ENCODE peak calls at places on chromosomes 2 and 18, in seven cellular contexts. One of them, this sample, is unnamed. For H3K4me1, the result is how much of the 10 kb centered on the place peaks cover.

GRCh38 chr2:219570194-219570923 is 980 bp downstream of the OBSL1 start:
- DNase-seq in K562: peak
- DNase-seq in lower lobe of right lung: no peak
- DNase-seq in GM23248: peak
- DNase-seq in aorta: peak
- DNase-seq in esophagus squamous epithelium: no peak
- DNase-seq in A549: peak
- DNase-seq in this sample: no peak

GRCh38 chr18:76817888-76818611 is 4.3 kb upstream of the ZNF236 start:
- DNase-seq in K562: no peak
- DNase-seq in A549: no peak
- DNase-seq in aorta: no peak
- DNase-seq in lower lobe of right lung: no peak
- DNase-seq in esophagus squamous epithelium: no peak
- DNase-seq in GM23248: no peak
- DNase-seq in this sample: no peak

GRCh38 chr18:7592305-7593071 is 25.4 kb downstream of the PTPRM start:
- DNase-seq in GM23248: no peak
- DNase-seq in aorta: no peak
- DNase-seq in lower lobe of right lung: no peak
- DNase-seq in esophagus squamous epithelium: no peak
- DNase-seq in K562: no peak
- DNase-seq in A549: no peak
- DNase-seq in this sample: no peak

GRCh38 chr18:42931501-42931900 is 184.0 kb downstream of the RIT2 start:
- DNase-seq in aorta: no peak
- DNase-seq in lower lobe of right lung: no peak
- DNase-seq in A549: no peak
- DNase-seq in GM23248: peak
- DNase-seq in K562: no peak
- DNase-seq in esophagus squamous epithelium: no peak
- DNase-seq in this sample: no peak

GRCh38 chr2:41216978-41217377 is 765.1 kb upstream of the SLC8A1 start:
- DNase-seq in GM23248: no peak
- DNase-seq in esophagus squamous epithelium: no peak
- DNase-seq in K562: no peak
- DNase-seq in A549: no peak
- DNase-seq in aorta: no peak
- DNase-seq in lower lobe of right lung: no peak
- DNase-seq in this sample: no peak

GRCh38 chr2:28449489-28450395 is 46.1 kb upstream of the PLB1 start:
- DNase-seq in lower lobe of right lung: no peak
- DNase-seq in aorta: no peak
- DNase-seq in GM23248: peak
- DNase-seq in A549: no peak
- DNase-seq in esophagus squamous epithelium: no peak
- DNase-seq in K562: peak
- DNase-seq in this sample: no peak

GRCh38 chr2:186540971-186541370 is 48.9 kb upstream of the ITGAV start:
- DNase-seq in A549: no peak
- DNase-seq in GM23248: peak
- DNase-seq in lower lobe of right lung: no peak
- DNase-seq in K562: no peak
- DNase-seq in aorta: no peak
- DNase-seq in esophagus squamous epithelium: no peak
- DNase-seq in this sample: no peak

GRCh38 chr18:62249478-62250097 is 62.5 kb downstream of the RELCH start:
- DNase-seq in aorta: peak
- DNase-seq in lower lobe of right lung: peak
- DNase-seq in K562: peak
- DNase-seq in GM23248: peak
- DNase-seq in A549: peak
- DNase-seq in esophagus squamous epithelium: peak
- DNase-seq in this sample: peak

GRCh38 chr18:42429208-42429607 is 474.2 kb downstream of the PIK3C3 start:
- DNase-seq in lower lobe of right lung: no peak
- DNase-seq in aorta: no peak
- DNase-seq in A549: no peak
- DNase-seq in GM23248: no peak
- DNase-seq in esophagus squamous epithelium: no peak
- DNase-seq in K562: no peak
- DNase-seq in this sample: no peak

GRCh38 chr2:84847326-84848050 is 33.4 kb downstream of the TRABD2A start:
- DNase-seq in aorta: no peak
- DNase-seq in A549: no peak
- DNase-seq in GM23248: peak
- DNase-seq in lower lobe of right lung: no peak
- DNase-seq in esophagus squamous epithelium: no peak
- DNase-seq in K562: no peak
- DNase-seq in this sample: no peak

GRCh38 chr2:171529914-171530313 is 7.6 kb downstream of the CYBRD1 start:
- DNase-seq in K562: peak
- DNase-seq in A549: peak
- DNase-seq in GM23248: peak
- DNase-seq in lower lobe of right lung: no peak
- DNase-seq in aorta: no peak
- DNase-seq in esophagus squamous epithelium: no peak
- DNase-seq in this sample: no peak

GRCh38 chr2:159984034-159984433 is 78.4 kb downstream of the PLA2R1 start:
- DNase-seq in lower lobe of right lung: no peak
- DNase-seq in esophagus squamous epithelium: no peak
- DNase-seq in A549: no peak
- DNase-seq in GM23248: no peak
- DNase-seq in aorta: no peak
- DNase-seq in K562: no peak
- DNase-seq in this sample: no peak

GRCh38 chr2:168848220-168848619 is 42.0 kb downstream of the SPC25 start:
- DNase-seq in A549: no peak
- DNase-seq in GM23248: no peak
- DNase-seq in esophagus squamous epithelium: no peak
- DNase-seq in K562: no peak
- DNase-seq in lower lobe of right lung: no peak
- DNase-seq in aorta: no peak
- DNase-seq in this sample: no peak

GRCh38 chr2:45892757-45893156 is 241.3 kb downstream of the PRKCE start:
- DNase-seq in K562: no peak
- DNase-seq in lower lobe of right lung: peak
- DNase-seq in A549: no peak
- DNase-seq in esophagus squamous epithelium: no peak
- DNase-seq in GM23248: peak
- DNase-seq in aorta: no peak
- DNase-seq in this sample: no peak

GRCh38 chr2:170929686-170930050 is 615 bp downstream of the GORASP2 start:
- DNase-seq in esophagus squamous epithelium: no peak
- DNase-seq in A549: peak
- DNase-seq in K562: peak
- DNase-seq in GM23248: peak
- DNase-seq in aorta: peak
- DNase-seq in lower lobe of right lung: peak
- DNase-seq in this sample: peak

GRCh38 chr2:150532883-150533282 is 45.4 kb upstream of the RND3 start:
- DNase-seq in lower lobe of right lung: no peak
- DNase-seq in A549: no peak
- DNase-seq in GM23248: peak
- DNase-seq in aorta: no peak
- DNase-seq in esophagus squamous epithelium: no peak
- DNase-seq in K562: no peak
- DNase-seq in this sample: no peak

GRCh38 chr2:76080154-76080553 is 369.4 kb upstream of the GCFC2 start:
- DNase-seq in GM23248: no peak
- DNase-seq in A549: no peak
- DNase-seq in aorta: no peak
- DNase-seq in esophagus squamous epithelium: no peak
- DNase-seq in K562: no peak
- DNase-seq in lower lobe of right lung: no peak
- DNase-seq in this sample: no peak

GRCh38 chr2:47719099-47719498 is 63.8 kb upstream of the MSH6 start:
- DNase-seq in aorta: no peak
- DNase-seq in K562: no peak
- DNase-seq in lower lobe of right lung: no peak
- DNase-seq in esophagus squamous epithelium: no peak
- DNase-seq in GM23248: no peak
- DNase-seq in A549: no peak
- DNase-seq in this sample: no peak

GRCh38 chr2:47720559-47720958 is 62.4 kb upstream of the MSH6 start:
- DNase-seq in GM23248: no peak
- DNase-seq in A549: no peak
- DNase-seq in K562: no peak
- DNase-seq in esophagus squamous epithelium: no peak
- DNase-seq in aorta: no peak
- DNase-seq in lower lobe of right lung: no peak
- DNase-seq in this sample: no peak

GRCh38 chr2:47720036-47720435 is 62.9 kb upstream of the MSH6 start:
- DNase-seq in GM23248: no peak
- DNase-seq in aorta: no peak
- DNase-seq in A549: no peak
- DNase-seq in lower lobe of right lung: no peak
- DNase-seq in esophagus squamous epithelium: no peak
- DNase-seq in K562: no peak
- DNase-seq in this sample: no peak

GRCh38 chr2:47721296-47721695 is 61.6 kb upstream of the MSH6 start:
- DNase-seq in aorta: no peak
- DNase-seq in K562: no peak
- DNase-seq in GM23248: no peak
- DNase-seq in lower lobe of right lung: no peak
- DNase-seq in esophagus squamous epithelium: no peak
- DNase-seq in A549: no peak
- DNase-seq in this sample: no peak

DNA sequence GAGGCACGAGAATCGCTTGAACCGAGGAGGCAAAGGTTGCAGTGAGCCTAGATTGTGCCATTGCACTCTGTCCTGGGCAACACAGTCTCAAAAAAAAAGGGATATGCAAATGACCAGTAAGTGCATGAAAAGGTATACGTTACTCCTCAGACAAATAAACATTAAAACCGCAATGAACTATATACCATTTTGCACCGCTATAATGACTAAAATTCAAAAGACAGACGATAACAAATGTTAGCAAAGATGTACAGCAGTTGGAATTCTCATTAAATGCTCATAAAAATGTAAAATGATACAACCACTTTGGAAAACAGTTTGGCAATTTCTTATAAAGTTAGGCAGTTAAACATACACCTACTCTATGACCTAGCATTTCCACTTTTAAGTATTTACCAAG is 67.4 kb upstream of the MSH6 start:
- DNase-seq in GM23248: no peak
- DNase-seq in aorta: no peak
- DNase-seq in K562: no peak
- DNase-seq in esophagus squamous epithelium: no peak
- DNase-seq in A549: no peak
- DNase-seq in lower lobe of right lung: no peak
- DNase-seq in this sample: no peak
- H3K4me3 ChIP-seq in GM23248: no peak
- H3K4me3 ChIP-seq in aorta: no peak
- H3K4me3 ChIP-seq in K562: no peak
- H3K4me3 ChIP-seq in esophagus squamous epithelium: no peak
- H3K4me3 ChIP-seq in A549: no peak
- H3K4me3 ChIP-seq in lower lobe of right lung: no peak
- H3K4me3 ChIP-seq in this sample: no peak

GRCh38 chr18:13433685-13434084 is 215.1 kb downstream of the LDLRAD4 start:
- DNase-seq in GM23248: peak
- DNase-seq in aorta: no peak
- DNase-seq in K562: no peak
- DNase-seq in lower lobe of right lung: no peak
- DNase-seq in esophagus squamous epithelium: no peak
- DNase-seq in A549: no peak
- DNase-seq in this sample: no peak
- H3K4me1 ChIP-seq in GM23248: under half
- H3K4me1 ChIP-seq in aorta: under half
- H3K4me1 ChIP-seq in K562: under half
- H3K4me1 ChIP-seq in lower lobe of right lung: under half
- H3K4me1 ChIP-seq in esophagus squamous epithelium: under half
- H3K4me1 ChIP-seq in A549: under half
- H3K4me1 ChIP-seq in this sample: under half

GRCh38 chr2:237870126-237870525 is 10.7 kb downstream of the RAMP1 start:
- DNase-seq in A549: no peak
- DNase-seq in GM23248: no peak
- DNase-seq in lower lobe of right lung: no peak
- DNase-seq in esophagus squamous epithelium: no peak
- DNase-seq in aorta: no peak
- DNase-seq in K562: no peak
- DNase-seq in this sample: no peak

GRCh38 chr2:237868631-237869356 is 9.4 kb downstream of the RAMP1 start:
- DNase-seq in GM23248: no peak
- DNase-seq in esophagus squamous epithelium: no peak
- DNase-seq in A549: no peak
- DNase-seq in aorta: no peak
- DNase-seq in lower lobe of right lung: no peak
- DNase-seq in K562: no peak
- DNase-seq in this sample: no peak

GRCh38 chr2:237869357-237870102 is 10.1 kb downstream of the RAMP1 start:
- DNase-seq in GM23248: no peak
- DNase-seq in A549: no peak
- DNase-seq in aorta: no peak
- DNase-seq in lower lobe of right lung: no peak
- DNase-seq in esophagus squamous epithelium: no peak
- DNase-seq in K562: no peak
- DNase-seq in this sample: no peak

GRCh38 chr2:237872178-237872887 is 12.9 kb downstream of the RAMP1 start:
- DNase-seq in A549: no peak
- DNase-seq in GM23248: no peak
- DNase-seq in aorta: no peak
- DNase-seq in esophagus squamous epithelium: no peak
- DNase-seq in K562: no peak
- DNase-seq in lower lobe of right lung: peak
- DNase-seq in this sample: no peak

GRCh38 chr2:237870754-237871651 is 11.6 kb downstream of the RAMP1 start:
- DNase-seq in K562: no peak
- DNase-seq in GM23248: no peak
- DNase-seq in esophagus squamous epithelium: no peak
- DNase-seq in aorta: no peak
- DNase-seq in A549: no peak
- DNase-seq in lower lobe of right lung: no peak
- DNase-seq in this sample: no peak
- H3K27ac ChIP-seq in K562: no peak
- H3K27ac ChIP-seq in GM23248: no peak
- H3K27ac ChIP-seq in esophagus squamous epithelium: no peak
- H3K27ac ChIP-seq in aorta: peak
- H3K27ac ChIP-seq in A549: no peak
- H3K27ac ChIP-seq in lower lobe of right lung: no peak
- H3K27ac ChIP-seq in this sample: no peak

GRCh38 chr2:102356381-102356712 is 751 bp downstream of the IL18R1 start:
- DNase-seq in GM23248: no peak
- DNase-seq in aorta: no peak
- DNase-seq in esophagus squamous epithelium: no peak
- DNase-seq in A549: no peak
- DNase-seq in lower lobe of right lung: no peak
- DNase-seq in K562: no peak
- DNase-seq in this sample: no peak

GRCh38 chr2:102356741-102357140 is 1.1 kb downstream of the IL18R1 start:
- DNase-seq in aorta: no peak
- DNase-seq in lower lobe of right lung: no peak
- DNase-seq in A549: no peak
- DNase-seq in esophagus squamous epithelium: no peak
- DNase-seq in K562: no peak
- DNase-seq in GM23248: no peak
- DNase-seq in this sample: no peak

GRCh38 chr2:102359527-102359926 is 3.9 kb downstream of the IL18R1 start:
- DNase-seq in lower lobe of right lung: no peak
- DNase-seq in GM23248: no peak
- DNase-seq in K562: no peak
- DNase-seq in aorta: no peak
- DNase-seq in esophagus squamous epithelium: no peak
- DNase-seq in A549: no peak
- DNase-seq in this sample: no peak

GRCh38 chr2:102358496-102358895 is 2.9 kb downstream of the IL18R1 start:
- DNase-seq in A549: no peak
- DNase-seq in aorta: no peak
- DNase-seq in GM23248: no peak
- DNase-seq in esophagus squamous epithelium: no peak
- DNase-seq in K562: no peak
- DNase-seq in lower lobe of right lung: no peak
- DNase-seq in this sample: no peak

GRCh38 chr2:102357975-102358374 is 2.4 kb downstream of the IL18R1 start:
- DNase-seq in aorta: no peak
- DNase-seq in A549: no peak
- DNase-seq in GM23248: no peak
- DNase-seq in lower lobe of right lung: no peak
- DNase-seq in K562: no peak
- DNase-seq in esophagus squamous epithelium: no peak
- DNase-seq in this sample: no peak
- H3K4me3 ChIP-seq in aorta: no peak
- H3K4me3 ChIP-seq in A549: no peak
- H3K4me3 ChIP-seq in GM23248: no peak
- H3K4me3 ChIP-seq in lower lobe of right lung: peak
- H3K4me3 ChIP-seq in K562: no peak
- H3K4me3 ChIP-seq in esophagus squamous epithelium: peak
- H3K4me3 ChIP-seq in this sample: no peak

This sample was measured in effector memory CD4-positive, alpha-beta T cell.